ENCODE peak calls at places on chromosomes 16 and 17, in eight cellular contexts. N, X, H, B, L, D, V and C are unnamed samples.
A peak's percentile ranks its signal among the peaks of the same experiment; 100 is the strongest.

GRCh38 chr17:75594499-75595283 is 7.1 kb downstream of the MYO15B start:
- DNase-seq in N (no peak), X (no peak), H (no peak), B (no peak), L (no peak), D (no peak), V (no peak), C (no peak)

GRCh38 chr16:50774960-50775359 is 33.1 kb downstream of the CYLD start:
- DNase-seq in N (no peak), X (no peak), H (no peak), B (no peak), L (no peak), D (no peak), V (no peak), C (no peak)

GRCh38 chr16:2064368-2064945 is 16.7 kb downstream of the TSC2 start:
- DNase-seq in N (no peak), X (no peak), H (no peak), B (no peak), L (no peak), D (no peak), V (no peak), C (no peak)

GRCh38 chr16:66548868-66549267 is 1.1 kb downstream of the TK2 start:
- DNase-seq in N (no peak), X (no peak), H (no peak), B (no peak), L (no peak), D (no peak), V (no peak), C (no peak)

GRCh38 chr17:28117304-28117703 is 74.8 kb downstream of the NLK start:
- DNase-seq in N (no peak), X (no peak), H (no peak), B (no peak), L (no peak), D (no peak), V (no peak), C (no peak)

GRCh38 chr16:13708361-13708760 is 211.6 kb upstream of the ERCC4 start:
- DNase-seq in N (no peak), X (no peak), H (no peak), B (no peak), L (no peak), D (no peak), V (no peak), C (no peak)

GRCh38 chr17:76243826-76244679 is 3.8 kb upstream of the RNF157 start:
- DNase-seq in N (no peak), X (no peak), H (no peak), B (no peak), L (no peak), D (no peak), V (no peak), C (no peak)

GRCh38 chr17:68399638-68400403 is 57.5 kb downstream of the WIPI1 start:
- DNase-seq in N (no peak), X (no peak), H (peak; percentile 11), B (peak; percentile 41), L (no peak), D (no peak), V (no peak), C (no peak)

GRCh38 chr16:21233521-21234150 is at the start of gene ANKS4B:
- DNase-seq in N (no peak), X (no peak), H (no peak), B (peak; percentile 10), L (no peak), D (peak; percentile 29), V (no peak), C (peak; percentile 86)

GRCh38 chr17:42573095-42573494 is 4.4 kb downstream of the PSMC3IP start:
- DNase-seq in N (no peak), X (no peak), H (no peak), B (no peak), L (no peak), D (no peak), V (no peak), C (no peak)

GRCh38 chr17:5219536-5219935 is 15.1 kb downstream of the SCIMP start:
- DNase-seq in N (no peak), X (no peak), H (no peak), B (no peak), L (no peak), D (no peak), V (no peak), C (no peak)

GRCh38 chr16:946048-946395 is 24.8 kb downstream of the LMF1 start:
- DNase-seq in N (no peak), X (no peak), H (no peak), B (no peak), L (no peak), D (no peak), V (no peak), C (no peak)

GRCh38 chr17:61463068-61463980 is 11.1 kb downstream of the TBX4 start:
- DNase-seq in N (no peak), X (no peak), H (no peak), B (peak; percentile 73), L (no peak), D (no peak), V (no peak), C (no peak)

GRCh38 chr17:57662644-57663308 is 82.3 kb downstream of the CCDC182 start:
- DNase-seq in N (peak; percentile 97), X (peak; percentile 96), H (peak; percentile 92), B (peak; percentile 97), L (peak; percentile 89), D (peak; percentile 92), V (peak; percentile 97), C (peak; percentile 84)

GRCh38 chr16:30562021-30562420 is 3.8 kb upstream of the ZNF764 start:
- DNase-seq in N (no peak), X (no peak), H (peak; percentile 41), B (no peak), L (no peak), D (no peak), V (no peak), C (peak; percentile 79)

GRCh38 chr16:20952144-20952797 is 51.7 kb downstream of the LYRM1 start:
- DNase-seq in N (no peak), X (no peak), H (no peak), B (no peak), L (peak; percentile 26), D (no peak), V (no peak), C (no peak)

GRCh38 chr17:78416791-78417530 is 38.5 kb downstream of the PGS1 start:
- DNase-seq in N (no peak), X (no peak), H (no peak), B (no peak), L (no peak), D (no peak), V (no peak), C (peak; percentile 58)

GRCh38 chr17:37608369-37609169 is 649 bp downstream of the SYNRG start:
- DNase-seq in N (peak; percentile 87), X (no peak), H (no peak), B (no peak), L (no peak), D (peak; percentile 26), V (peak; percentile 40), C (no peak)

GRCh38 chr17:64506201-64506575 is at the start of gene DDX5:
- DNase-seq in N (peak; percentile 99), X (peak; percentile 98), H (peak; percentile 97), B (peak; percentile 96), L (peak; percentile 100), D (peak; percentile 98), V (peak; percentile 96), C (peak; percentile 99)
- H3K4me1 ChIP-seq in N (peaks cover 20% of the 10 kb centered on the region), X (peaks cover 81% of the 10 kb centered on the region), H (peaks cover 4% of the 10 kb centered on the region), B (peaks cover 5% of the 10 kb centered on the region), L (peaks cover 12% of the 10 kb centered on the region), D (peaks cover 56% of the 10 kb centered on the region), V (peaks cover 10% of the 10 kb centered on the region), C (peaks cover 28% of the 10 kb centered on the region)

GRCh38 chr17:17494499-17495447 is 1.4 kb downstream of the RASD1 start:
- DNase-seq in N (peak; percentile 77), X (peak; percentile 51), H (peak; percentile 57), B (peak; percentile 76), L (no peak), D (peak; percentile 63), V (peak; percentile 38), C (peak; percentile 68)
- H3K4me3 ChIP-seq in N (peak overlapping the region; percentile 67), X (peak overlapping the region; percentile 86), H (peak overlapping the region; percentile 58), B (peak overlapping the region; percentile 58), L (no peak overlapping the region), D (peak overlapping the region; percentile 58), V (no peak overlapping the region), C (peak overlapping the region; percentile 22)

DNA sequence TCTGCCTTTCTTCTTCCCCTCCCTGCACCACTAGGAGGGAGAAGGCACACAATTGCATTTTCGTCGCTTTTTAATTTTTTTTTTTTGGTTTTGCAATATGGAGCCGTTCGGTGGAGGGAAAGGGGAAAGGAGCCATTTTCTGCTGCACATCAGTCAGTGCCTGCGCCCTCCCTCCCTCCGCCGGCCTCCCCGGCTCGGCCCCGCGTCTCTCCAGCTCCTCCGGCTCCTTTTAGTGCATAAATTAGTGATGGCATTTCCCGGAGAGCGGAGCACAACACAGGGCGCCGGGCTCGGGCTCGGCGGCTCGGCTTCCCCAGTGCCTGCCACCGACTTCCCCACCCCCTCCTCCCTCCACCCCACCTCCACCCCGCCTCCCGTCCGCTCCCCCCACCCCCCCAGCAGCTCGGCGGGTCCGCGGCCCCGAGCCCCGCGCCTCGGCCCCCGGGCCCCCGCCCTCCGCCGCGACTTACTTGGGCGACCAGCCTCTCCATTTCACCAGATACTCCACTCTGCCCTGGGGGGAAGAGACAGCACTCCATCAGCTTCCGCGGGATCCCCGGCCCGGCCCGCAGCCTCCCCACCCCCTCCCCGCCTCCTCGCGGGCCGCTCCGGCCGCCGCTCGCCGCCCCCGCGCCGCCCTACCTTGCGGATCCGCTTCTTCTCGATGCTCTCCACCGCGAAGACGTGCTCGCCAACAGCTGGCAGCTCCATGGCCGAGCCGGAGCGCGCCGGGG is 532 bp downstream of the CBX4 start:
- DNase-seq in N (peak; percentile 87), X (peak; percentile 44), H (peak; percentile 69), B (peak; percentile 73), L (no peak), D (peak; percentile 55), V (peak; percentile 89), C (peak; percentile 74)
- TF ChIP-seq CTCF in N (no peak), X (no peak), H (no peak), B (no peak), L (no peak), D (no peak), V (no peak), C (no peak)

GRCh38 chr16:81697886-81698635 is 81.0 kb upstream of the PLCG2 start:
- DNase-seq in N (no peak), X (no peak), H (no peak), B (no peak), L (no peak), D (no peak), V (no peak), C (no peak)

GRCh38 chr16:81697321-81697885 is 81.7 kb upstream of the PLCG2 start:
- DNase-seq in N (peak; percentile 65), X (peak; percentile 42), H (no peak), B (peak; percentile 82), L (peak; percentile 51), D (peak; percentile 65), V (peak; percentile 40), C (peak; percentile 81)

GRCh38 chr16:81696136-81696958 is 82.7 kb upstream of the PLCG2 start:
- DNase-seq in N (no peak), X (no peak), H (no peak), B (no peak), L (no peak), D (no peak), V (no peak), C (no peak)

GRCh38 chr16:81695431-81695890 is 83.6 kb upstream of the PLCG2 start:
- DNase-seq in N (no peak), X (no peak), H (no peak), B (no peak), L (no peak), D (no peak), V (no peak), C (no peak)

DNA sequence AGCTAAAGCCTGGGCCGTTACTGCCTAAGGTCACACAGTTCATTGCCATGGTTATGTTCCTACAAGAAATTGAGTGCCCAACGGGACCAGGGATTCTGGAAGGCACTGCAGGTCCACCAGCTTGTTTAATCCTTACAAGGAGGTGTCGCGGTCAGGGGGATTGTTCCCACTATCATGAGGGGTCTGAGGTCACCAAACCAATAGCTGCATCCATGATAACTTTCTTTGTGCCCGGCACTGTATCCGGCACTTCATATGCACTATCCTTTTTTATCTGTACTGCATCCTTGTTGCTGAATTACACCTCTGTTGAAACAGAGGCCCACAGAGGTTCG is 82.2 kb upstream of the PLCG2 start:
- DNase-seq in N (no peak), X (no peak), H (no peak), B (no peak), L (no peak), D (no peak), V (no peak), C (no peak)
- H3K4me1 ChIP-seq in N (peaks cover 23% of the 10 kb centered on the region), X (peaks cover 45% of the 10 kb centered on the region), H (peaks cover 12% of the 10 kb centered on the region), B (no peaks in the 10 kb centered on the region), L (no peaks in the 10 kb centered on the region), D (peaks cover 49% of the 10 kb centered on the region), V (peaks cover 9% of the 10 kb centered on the region), C (no peaks in the 10 kb centered on the region)